ENCODE peak calls at places on chromosome 1, in ten cellular contexts. One of them, this sample, is unnamed.

GRCh38 chr1:2274968-2275475 is 46.9 kb downstream of the SKI start:
- DNase-seq in LHCN-M2: no peak
- DNase-seq in stimulated activated CD4-positive, alpha-beta T cell treated with anti-CD3 and anti-CD28 coated beads, Interleukin-1b, Interleukin-23, amount 100 ng/mL, for 24 hours: no peak
- DNase-seq in NCI-H2227 treated with DMSO at 0.1 percent for 48 hours: no peak
- DNase-seq in midbrain: no peak
- DNase-seq in WTC11: no peak
- DNase-seq in naive thymus-derived CD4-positive, alpha-beta T cell: no peak
- DNase-seq in GM13976: peak; percentile 69
- DNase-seq in neural crest cell: no peak
- DNase-seq in AG20443: no peak
- DNase-seq in this sample: no peak

GRCh38 chr1:235397733-235398132 is 30.5 kb downstream of the TBCE start:
- DNase-seq in GM13976: no peak
- DNase-seq in neural crest cell: no peak
- DNase-seq in AG20443: peak; percentile 87
- DNase-seq in naive thymus-derived CD4-positive, alpha-beta T cell: no peak
- DNase-seq in stimulated activated CD4-positive, alpha-beta T cell treated with anti-CD3 and anti-CD28 coated beads, Interleukin-1b, Interleukin-23, amount 100 ng/mL, for 24 hours: no peak
- DNase-seq in NCI-H2227 treated with DMSO at 0.1 percent for 48 hours: no peak
- DNase-seq in LHCN-M2: peak; percentile 95
- DNase-seq in WTC11: no peak
- DNase-seq in midbrain: no peak
- DNase-seq in this sample: peak; percentile 91

GRCh38 chr1:241810769-241811402 is 37.1 kb upstream of the EXO1 start:
- DNase-seq in NCI-H2227 treated with DMSO at 0.1 percent for 48 hours: no peak
- DNase-seq in WTC11: no peak
- DNase-seq in GM13976: no peak
- DNase-seq in stimulated activated CD4-positive, alpha-beta T cell treated with anti-CD3 and anti-CD28 coated beads, Interleukin-1b, Interleukin-23, amount 100 ng/mL, for 24 hours: no peak
- DNase-seq in neural crest cell: no peak
- DNase-seq in midbrain: no peak
- DNase-seq in naive thymus-derived CD4-positive, alpha-beta T cell: no peak
- DNase-seq in AG20443: no peak
- DNase-seq in LHCN-M2: no peak
- DNase-seq in this sample: no peak

GRCh38 chr1:156177918-156178654 is 15.8 kb upstream of the SLC25A44 start:
- DNase-seq in GM13976: peak; percentile 36
- DNase-seq in NCI-H2227 treated with DMSO at 0.1 percent for 48 hours: no peak
- DNase-seq in naive thymus-derived CD4-positive, alpha-beta T cell: peak; percentile 42
- DNase-seq in stimulated activated CD4-positive, alpha-beta T cell treated with anti-CD3 and anti-CD28 coated beads, Interleukin-1b, Interleukin-23, amount 100 ng/mL, for 24 hours: no peak
- DNase-seq in LHCN-M2: no peak
- DNase-seq in midbrain: no peak
- DNase-seq in neural crest cell: no peak
- DNase-seq in AG20443: no peak
- DNase-seq in WTC11: no peak
- DNase-seq in this sample: no peak

GRCh38 chr1:234836045-234836681 is 226.2 kb upstream of the IRF2BP2 start:
- DNase-seq in naive thymus-derived CD4-positive, alpha-beta T cell: no peak
- DNase-seq in neural crest cell: no peak
- DNase-seq in GM13976: no peak
- DNase-seq in WTC11: no peak
- DNase-seq in NCI-H2227 treated with DMSO at 0.1 percent for 48 hours: no peak
- DNase-seq in midbrain: peak; percentile 81
- DNase-seq in AG20443: no peak
- DNase-seq in LHCN-M2: no peak
- DNase-seq in stimulated activated CD4-positive, alpha-beta T cell treated with anti-CD3 and anti-CD28 coated beads, Interleukin-1b, Interleukin-23, amount 100 ng/mL, for 24 hours: no peak
- DNase-seq in this sample: no peak

GRCh38 chr1:109208847-109209463 is 4.8 kb upstream of the SARS1 start:
- DNase-seq in stimulated activated CD4-positive, alpha-beta T cell treated with anti-CD3 and anti-CD28 coated beads, Interleukin-1b, Interleukin-23, amount 100 ng/mL, for 24 hours: no peak
- DNase-seq in NCI-H2227 treated with DMSO at 0.1 percent for 48 hours: no peak
- DNase-seq in AG20443: no peak
- DNase-seq in midbrain: no peak
- DNase-seq in WTC11: no peak
- DNase-seq in naive thymus-derived CD4-positive, alpha-beta T cell: no peak
- DNase-seq in LHCN-M2: peak; percentile 30
- DNase-seq in neural crest cell: no peak
- DNase-seq in GM13976: no peak
- DNase-seq in this sample: no peak

GRCh38 chr1:231606712-231607111 is 19.9 kb upstream of the DISC1 start:
- DNase-seq in NCI-H2227 treated with DMSO at 0.1 percent for 48 hours: no peak
- DNase-seq in AG20443: peak; percentile 53
- DNase-seq in stimulated activated CD4-positive, alpha-beta T cell treated with anti-CD3 and anti-CD28 coated beads, Interleukin-1b, Interleukin-23, amount 100 ng/mL, for 24 hours: no peak
- DNase-seq in neural crest cell: no peak
- DNase-seq in midbrain: no peak
- DNase-seq in LHCN-M2: no peak
- DNase-seq in naive thymus-derived CD4-positive, alpha-beta T cell: no peak
- DNase-seq in GM13976: no peak
- DNase-seq in WTC11: no peak
- DNase-seq in this sample: peak; percentile 34

GRCh38 chr1:37734629-37735591 is 30.0 kb downstream of the EPHA10 start:
- DNase-seq in midbrain: no peak
- DNase-seq in AG20443: no peak
- DNase-seq in GM13976: peak; percentile 56
- DNase-seq in stimulated activated CD4-positive, alpha-beta T cell treated with anti-CD3 and anti-CD28 coated beads, Interleukin-1b, Interleukin-23, amount 100 ng/mL, for 24 hours: no peak
- DNase-seq in LHCN-M2: no peak
- DNase-seq in NCI-H2227 treated with DMSO at 0.1 percent for 48 hours: no peak
- DNase-seq in neural crest cell: peak; percentile 25
- DNase-seq in naive thymus-derived CD4-positive, alpha-beta T cell: no peak
- DNase-seq in WTC11: peak; percentile 88
- DNase-seq in this sample: no peak

GRCh38 chr1:155093938-155094621 is 15.4 kb downstream of the EFNA3 start:
- DNase-seq in GM13976: no peak
- DNase-seq in NCI-H2227 treated with DMSO at 0.1 percent for 48 hours: peak; percentile 81
- DNase-seq in AG20443: peak; percentile 46
- DNase-seq in midbrain: peak; percentile 65
- DNase-seq in stimulated activated CD4-positive, alpha-beta T cell treated with anti-CD3 and anti-CD28 coated beads, Interleukin-1b, Interleukin-23, amount 100 ng/mL, for 24 hours: no peak
- DNase-seq in LHCN-M2: no peak
- DNase-seq in neural crest cell: no peak
- DNase-seq in WTC11: no peak
- DNase-seq in naive thymus-derived CD4-positive, alpha-beta T cell: no peak
- DNase-seq in this sample: peak; percentile 48

GRCh38 chr1:17892225-17892624 is 137.1 kb downstream of the ACTL8 start:
- DNase-seq in neural crest cell: no peak
- DNase-seq in GM13976: no peak
- DNase-seq in stimulated activated CD4-positive, alpha-beta T cell treated with anti-CD3 and anti-CD28 coated beads, Interleukin-1b, Interleukin-23, amount 100 ng/mL, for 24 hours: no peak
- DNase-seq in midbrain: no peak
- DNase-seq in WTC11: no peak
- DNase-seq in AG20443: no peak
- DNase-seq in NCI-H2227 treated with DMSO at 0.1 percent for 48 hours: no peak
- DNase-seq in naive thymus-derived CD4-positive, alpha-beta T cell: no peak
- DNase-seq in LHCN-M2: no peak
- DNase-seq in this sample: no peak

GRCh38 chr1:8382051-8382505 is 64.2 kb downstream of the SLC45A1 start:
- DNase-seq in NCI-H2227 treated with DMSO at 0.1 percent for 48 hours: peak; percentile 57
- DNase-seq in midbrain: peak; percentile 73
- DNase-seq in GM13976: no peak
- DNase-seq in LHCN-M2: no peak
- DNase-seq in WTC11: no peak
- DNase-seq in AG20443: peak; percentile 14
- DNase-seq in neural crest cell: no peak
- DNase-seq in stimulated activated CD4-positive, alpha-beta T cell treated with anti-CD3 and anti-CD28 coated beads, Interleukin-1b, Interleukin-23, amount 100 ng/mL, for 24 hours: no peak
- DNase-seq in naive thymus-derived CD4-positive, alpha-beta T cell: no peak
- DNase-seq in this sample: no peak

GRCh38 chr1:116873680-116874271 is 35.9 kb upstream of the PTGFRN start:
- DNase-seq in GM13976: no peak
- DNase-seq in naive thymus-derived CD4-positive, alpha-beta T cell: no peak
- DNase-seq in WTC11: no peak
- DNase-seq in LHCN-M2: no peak
- DNase-seq in stimulated activated CD4-positive, alpha-beta T cell treated with anti-CD3 and anti-CD28 coated beads, Interleukin-1b, Interleukin-23, amount 100 ng/mL, for 24 hours: no peak
- DNase-seq in neural crest cell: no peak
- DNase-seq in midbrain: no peak
- DNase-seq in AG20443: no peak
- DNase-seq in NCI-H2227 treated with DMSO at 0.1 percent for 48 hours: peak; percentile 14
- DNase-seq in this sample: no peak

GRCh38 chr1:40823971-40824370 is 38.2 kb downstream of the CITED4 start:
- DNase-seq in stimulated activated CD4-positive, alpha-beta T cell treated with anti-CD3 and anti-CD28 coated beads, Interleukin-1b, Interleukin-23, amount 100 ng/mL, for 24 hours: no peak
- DNase-seq in naive thymus-derived CD4-positive, alpha-beta T cell: no peak
- DNase-seq in AG20443: no peak
- DNase-seq in midbrain: no peak
- DNase-seq in NCI-H2227 treated with DMSO at 0.1 percent for 48 hours: no peak
- DNase-seq in neural crest cell: no peak
- DNase-seq in GM13976: no peak
- DNase-seq in LHCN-M2: no peak
- DNase-seq in WTC11: no peak
- DNase-seq in this sample: no peak

GRCh38 chr1:6116137-6116536 is 64.0 kb downstream of the CHD5 start:
- DNase-seq in naive thymus-derived CD4-positive, alpha-beta T cell: no peak
- DNase-seq in midbrain: no peak
- DNase-seq in stimulated activated CD4-positive, alpha-beta T cell treated with anti-CD3 and anti-CD28 coated beads, Interleukin-1b, Interleukin-23, amount 100 ng/mL, for 24 hours: no peak
- DNase-seq in AG20443: no peak
- DNase-seq in GM13976: no peak
- DNase-seq in LHCN-M2: peak; percentile 59
- DNase-seq in WTC11: no peak
- DNase-seq in neural crest cell: no peak
- DNase-seq in NCI-H2227 treated with DMSO at 0.1 percent for 48 hours: no peak
- DNase-seq in this sample: no peak

This sample was measured in GM03348.